ENCODE peak calls at places on chromosomes 4 and X, in seven cellular contexts. I, G, U, Y, B, S and L are unnamed samples. For H3K4me1, the result is how much of the 10 kb centered on the place peaks cover.

GRCh38 chr4:78372282-78372988 is 179.1 kb upstream of the ANXA3 start:
- DNase-seq in Y (no peak), I (no peak), S (no peak), G (no peak), B (no peak), U (no peak), L (no peak)

GRCh38 chr4:146511381-146511780 is 10.4 kb downstream of the SLC10A7 start:
- DNase-seq in G (no peak), S (no peak), Y (no peak), B (no peak), U (no peak), I (no peak), L (no peak)

GRCh38 chrX:57925806-57926205 is 15.5 kb upstream of the ZXDA start:
- DNase-seq in Y (no peak), G (no peak), U (no peak), B (no peak), S (no peak), I (no peak), L (no peak)

GRCh38 chr4:116358633-116359222 is 726.6 kb downstream of the TRAM1L1 start:
- DNase-seq in Y (no peak), G (peak), S (no peak), U (peak), B (peak), I (no peak), L (peak)

GRCh38 chrX:118219866-118220265 is 103.3 kb upstream of the KLHL13 start:
- DNase-seq in I (no peak), Y (no peak), G (no peak), S (no peak), U (no peak), B (no peak), L (no peak)

GRCh38 chr4:155376387-155377268 is at the start of gene MAP9:
- DNase-seq in G (peak), I (peak), B (peak), S (peak), U (peak), Y (peak), L (no peak)

GRCh38 chrX:108437789-108438623 is at the start of gene COL4A6:
- DNase-seq in G (no peak), B (peak), S (no peak), U (peak), Y (no peak), I (no peak), L (peak)

GRCh38 chr4:10983274-10983673 is 298.7 kb upstream of the CLNK start:
- DNase-seq in U (no peak), I (no peak), B (no peak), G (no peak), Y (no peak), S (no peak), L (no peak)

GRCh38 chrX:10756365-10756915 is 136.1 kb upstream of the MID1 start:
- DNase-seq in B (peak), U (peak), I (no peak), G (no peak), S (no peak), Y (no peak), L (peak)

GRCh38 chr4:152571296-152571695 is 35.4 kb upstream of the FBXW7 start:
- DNase-seq in S (no peak), I (no peak), B (no peak), G (no peak), Y (no peak), U (no peak), L (no peak)

GRCh38 chrX:101117701-101118100 is 19.7 kb downstream of the CENPI start:
- DNase-seq in I (no peak), G (no peak), B (no peak), U (no peak), S (no peak), Y (no peak), L (no peak)

GRCh38 chr4:147368948-147369347 is 111.9 kb upstream of the EDNRA start:
- DNase-seq in S (no peak), Y (no peak), G (no peak), I (no peak), B (no peak), U (no peak), L (no peak)

GRCh38 chrX:20432048-20432447 is 165.3 kb upstream of the RPS6KA3 start:
- DNase-seq in U (peak), Y (no peak), S (no peak), I (no peak), B (no peak), G (no peak), L (no peak)

GRCh38 chr4:26229974-26230373 is 90.8 kb upstream of the RBPJ start:
- DNase-seq in G (no peak), B (no peak), I (no peak), S (no peak), Y (no peak), U (no peak), L (no peak)

GRCh38 chr4:71520850-71521249 is 182.0 kb downstream of the SLC4A4 start:
- DNase-seq in U (no peak), Y (no peak), S (no peak), B (no peak), G (no peak), I (no peak), L (no peak)

GRCh38 chrX:132114607-132115006 is 13.2 kb downstream of the FRMD7 start:
- DNase-seq in G (no peak), Y (no peak), B (no peak), U (no peak), I (no peak), S (no peak), L (no peak)

GRCh38 chr4:1215347-1216075 is 33.4 kb downstream of the CTBP1 start:
- DNase-seq in Y (no peak), I (no peak), B (no peak), G (peak), U (no peak), S (no peak), L (no peak)
- H3K4me1 ChIP-seq in Y (under half), I (under half), B (under half), G (under half), U (under half), S (half or more), L (under half)

DNA sequence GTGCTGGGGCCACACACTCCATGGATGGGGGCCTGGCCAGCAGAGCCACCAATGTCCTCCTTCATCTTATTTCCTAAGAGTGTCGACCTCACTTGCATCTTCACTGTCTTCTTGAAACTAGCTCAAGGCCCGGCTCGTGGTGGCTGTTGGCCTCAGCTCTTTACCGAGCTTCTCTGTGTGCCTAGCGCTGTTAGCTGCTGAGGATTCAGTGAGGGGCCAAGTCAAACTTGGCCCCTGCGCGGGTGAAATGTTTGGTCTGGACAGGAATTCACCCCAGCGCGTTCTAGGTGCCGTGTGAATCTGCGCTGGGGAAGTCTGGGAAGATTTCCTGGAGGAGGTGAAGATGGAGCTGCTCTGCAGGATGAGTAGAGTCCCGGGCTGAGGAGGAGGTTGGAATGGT is 8.5 kb downstream of the SORCS2 start:
- DNase-seq in Y (no peak), U (no peak), I (no peak), G (no peak), B (no peak), S (no peak), L (peak)
- H3K4me1 ChIP-seq in Y (under half), U (under half), I (under half), G (under half), B (under half), S (under half), L (under half)

GRCh38 chr4:184344899-184345572 is 127.4 kb upstream of the ENPP6 start:
- DNase-seq in G (no peak), Y (peak), I (no peak), B (no peak), S (no peak), U (no peak), L (no peak)

GRCh38 chr4:184345573-184345922 is 127.9 kb upstream of the ENPP6 start:
- DNase-seq in Y (peak), G (no peak), B (no peak), I (no peak), U (no peak), S (peak), L (no peak)

GRCh38 chr4:184348311-184349233 is 125.8 kb downstream of the IRF2 start:
- DNase-seq in Y (no peak), B (no peak), I (no peak), U (peak), G (peak), S (no peak), L (peak)

GRCh38 chr4:184349283-184350039 is 124.9 kb downstream of the IRF2 start:
- DNase-seq in Y (no peak), B (no peak), I (no peak), G (peak), U (no peak), S (no peak), L (no peak)

DNA sequence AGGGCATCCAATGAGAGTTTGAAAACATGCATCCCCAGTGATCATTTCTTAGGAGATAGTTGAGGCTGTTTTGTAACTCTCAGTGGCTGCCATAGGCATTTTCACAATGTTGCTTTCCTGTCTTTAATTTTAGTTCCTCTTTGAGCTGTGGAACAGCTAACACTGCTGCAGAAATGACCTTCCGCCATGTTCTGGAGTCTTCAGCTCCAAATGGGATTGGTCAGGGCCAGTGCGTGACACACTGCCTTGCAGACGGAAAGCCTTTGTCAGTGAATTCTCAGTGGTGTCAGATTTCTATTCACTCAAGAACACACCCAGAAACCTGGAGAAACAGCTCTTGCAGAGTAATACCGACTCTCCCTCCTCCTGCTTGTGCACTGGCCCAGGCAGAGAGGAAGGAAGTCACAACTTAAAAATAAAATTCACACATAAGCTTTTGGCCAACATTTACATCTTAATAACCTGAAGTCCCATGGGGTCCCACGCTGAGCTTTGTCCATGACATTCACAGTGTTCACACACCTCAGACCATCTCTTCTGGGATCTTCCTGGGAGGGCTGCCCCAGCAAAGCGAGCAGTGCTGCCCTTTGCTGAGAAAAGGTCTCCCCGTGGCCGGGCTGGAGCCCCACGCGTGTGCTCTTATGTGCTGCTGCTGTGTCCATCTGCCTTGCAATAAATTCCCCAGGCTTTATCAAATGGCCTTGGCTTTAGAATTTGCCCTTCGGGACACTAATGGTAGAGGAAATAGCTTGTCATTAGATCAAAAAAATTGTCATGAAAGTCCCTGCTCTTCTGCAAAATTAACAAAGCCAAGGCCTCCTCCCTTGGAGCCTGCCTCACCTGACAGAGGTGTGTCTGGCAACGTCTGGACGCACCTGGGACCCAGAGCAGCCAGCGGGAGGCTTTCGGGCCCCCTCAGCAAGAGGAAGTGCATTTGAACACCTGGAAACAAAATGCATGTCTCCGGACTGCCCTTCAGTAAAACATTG is 126.8 kb downstream of the IRF2 start:
- DNase-seq in U (peak), S (peak), G (peak), I (no peak), Y (peak), B (peak), L (peak)
- H3K4me1 ChIP-seq in U (under half), S (half or more), G (under half), I (under half), Y (half or more), B (under half), L (under half)

DNA sequence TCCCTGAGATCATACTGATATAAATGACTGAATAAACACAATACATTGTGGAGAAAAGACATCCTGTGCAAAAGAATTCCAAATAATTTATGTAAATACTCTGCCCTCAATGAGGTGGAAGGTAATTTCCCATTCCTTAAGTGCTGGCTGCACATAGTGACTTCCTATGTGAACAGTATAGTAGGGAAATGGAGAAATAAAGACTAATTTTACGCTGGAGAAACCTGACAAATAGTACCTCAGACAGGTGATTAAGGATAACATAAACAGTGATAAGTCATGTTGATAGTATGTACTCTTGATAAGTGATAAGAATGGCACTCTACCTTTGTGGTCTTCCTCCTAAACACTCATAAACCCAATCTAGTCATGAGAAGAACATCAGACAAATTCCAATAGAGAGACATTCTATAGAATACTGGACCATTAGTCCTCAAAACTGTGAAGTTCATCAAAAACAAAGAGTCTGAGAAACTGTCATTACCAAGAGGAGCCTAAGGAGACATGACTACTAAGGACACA is 274.0 kb downstream of the CHIC1 start:
- DNase-seq in U (no peak), G (no peak), B (no peak), S (no peak), Y (no peak), I (no peak), L (no peak)
- H3K4me1 ChIP-seq in U (under half), G (under half), B (under half), S (under half), Y (under half), I (under half), L (under half)

GRCh38 chr4:98484031-98484430 is 174.4 kb downstream of the TSPAN5 start:
- DNase-seq in B (peak), U (peak), I (no peak), G (no peak), S (no peak), Y (no peak), L (no peak)

GRCh38 chr4:98482503-98482846 is 175.9 kb downstream of the TSPAN5 start:
- DNase-seq in I (no peak), B (no peak), S (no peak), U (no peak), Y (no peak), G (no peak), L (no peak)

GRCh38 chr4:98480535-98480934 is 177.9 kb downstream of the TSPAN5 start:
- DNase-seq in B (no peak), I (no peak), U (no peak), G (no peak), Y (no peak), S (no peak), L (no peak)

GRCh38 chr4:98481167-98481566 is 177.2 kb downstream of the TSPAN5 start:
- DNase-seq in U (no peak), B (no peak), G (no peak), I (no peak), Y (no peak), S (no peak), L (no peak)

DNA sequence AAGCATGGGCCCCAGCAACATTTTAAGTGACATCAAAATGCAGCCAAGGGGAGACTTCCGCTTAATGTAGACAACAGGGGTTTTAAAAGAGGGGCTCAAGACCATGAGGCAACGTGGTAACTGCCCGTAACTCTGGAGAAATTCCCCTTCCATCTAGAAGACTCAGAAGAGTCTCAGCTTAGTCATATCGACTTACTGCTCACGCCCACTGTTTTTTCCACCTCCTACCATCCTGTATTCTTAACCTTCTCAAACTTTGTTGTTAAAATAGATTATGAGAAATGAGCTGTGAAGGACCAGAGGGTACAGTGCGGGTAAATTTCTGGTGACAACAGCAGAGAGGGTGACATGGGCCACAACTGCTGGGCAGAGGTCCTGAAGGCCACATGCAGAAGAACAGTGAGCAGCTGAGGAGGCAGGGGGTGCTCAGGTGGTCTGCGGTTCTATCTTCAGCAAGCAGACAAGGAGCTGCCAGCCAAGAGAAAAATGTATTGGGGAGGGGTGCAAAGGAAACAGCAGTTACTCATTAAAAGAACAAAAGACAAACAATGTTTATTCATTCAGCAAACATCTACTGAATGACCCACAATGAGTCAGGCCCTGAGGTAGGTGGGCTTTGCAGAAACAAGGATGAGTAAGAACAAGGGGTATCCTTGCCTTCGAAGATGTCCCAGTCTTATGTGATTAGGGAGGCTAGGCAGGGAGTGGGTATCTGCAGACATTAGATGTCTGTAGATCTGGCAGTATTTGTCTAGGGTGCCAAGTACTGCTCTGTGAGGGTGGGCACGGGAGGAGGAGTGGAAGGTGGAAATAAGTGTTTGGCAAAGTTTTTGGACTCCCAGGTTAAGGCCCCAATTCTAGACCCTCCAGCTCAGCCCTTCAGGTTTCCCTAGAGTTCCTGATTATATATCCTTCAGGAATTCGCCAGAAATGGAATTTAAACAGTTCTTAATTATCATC is 175.3 kb downstream of the TSPAN5 start:
- DNase-seq in B (peak), U (peak), S (no peak), I (no peak), G (no peak), Y (no peak), L (no peak)
- H3K4me1 ChIP-seq in B (under half), U (under half), S (under half), I (under half), G (under half), Y (under half), L (under half)

GRCh38 chr4:8351931-8352367 is 82.4 kb downstream of the HTRA3 start:
- DNase-seq in B (no peak), I (no peak), Y (peak), G (peak), S (no peak), U (peak), L (no peak)

GRCh38 chr4:8350841-8351461 is 81.4 kb downstream of the HTRA3 start:
- DNase-seq in U (no peak), B (no peak), I (no peak), Y (peak), S (no peak), G (peak), L (peak)

GRCh38 chr4:8352368-8353157 is 83.0 kb downstream of the HTRA3 start:
- DNase-seq in S (no peak), I (no peak), U (no peak), Y (no peak), B (no peak), G (no peak), L (no peak)

GRCh38 chr4:8349664-8350225 is 80.2 kb downstream of the HTRA3 start:
- DNase-seq in U (no peak), S (no peak), B (no peak), G (peak), I (no peak), Y (no peak), L (peak)

GRCh38 chr4:8350326-8350725 is 80.8 kb downstream of the HTRA3 start:
- DNase-seq in U (no peak), Y (no peak), B (no peak), S (no peak), G (peak), I (no peak), L (peak)
- H3K4me1 ChIP-seq in U (under half), Y (under half), B (under half), S (under half), G (under half), I (under half), L (under half)

GRCh38 chr4:156950950-156951349 is 20.6 kb downstream of the PDGFC start:
- DNase-seq in G (no peak), Y (no peak), I (no peak), S (no peak), U (no peak), B (no peak), L (no peak)

GRCh38 chr4:156949373-156949814 is 22.2 kb downstream of the PDGFC start:
- DNase-seq in U (peak), G (no peak), Y (no peak), B (peak), S (no peak), I (no peak), L (peak)

GRCh38 chr4:156948738-156949137 is 22.9 kb downstream of the PDGFC start:
- DNase-seq in G (no peak), S (no peak), Y (no peak), U (no peak), B (peak), I (no peak), L (no peak)

GRCh38 chr4:156948133-156948532 is 23.5 kb downstream of the PDGFC start:
- DNase-seq in Y (no peak), B (peak), G (no peak), S (no peak), I (no peak), U (no peak), L (no peak)

DNA sequence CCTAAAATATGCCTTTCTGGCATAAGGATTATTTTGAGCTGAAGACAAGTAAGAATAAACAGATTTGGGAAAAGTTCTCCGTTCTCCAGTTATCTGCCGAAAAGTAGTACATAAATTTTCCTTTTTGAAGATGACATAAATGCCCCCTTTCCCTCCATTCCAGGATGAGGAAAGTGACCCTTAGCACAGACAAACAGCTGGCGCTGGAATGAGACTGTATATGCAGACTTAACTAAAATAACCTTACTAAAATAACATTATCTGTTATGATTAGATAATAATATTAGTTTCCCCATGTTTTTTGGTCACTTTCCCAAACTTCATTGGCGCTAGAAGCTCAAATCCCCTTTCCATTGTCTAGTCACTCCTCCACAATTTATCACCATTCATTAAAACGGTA is 21.5 kb downstream of the PDGFC start:
- DNase-seq in S (no peak), G (no peak), U (no peak), Y (no peak), B (peak), I (no peak), L (no peak)
- H3K4me1 ChIP-seq in S (half or more), G (under half), U (half or more), Y (half or more), B (half or more), I (under half), L (under half)

DNA sequence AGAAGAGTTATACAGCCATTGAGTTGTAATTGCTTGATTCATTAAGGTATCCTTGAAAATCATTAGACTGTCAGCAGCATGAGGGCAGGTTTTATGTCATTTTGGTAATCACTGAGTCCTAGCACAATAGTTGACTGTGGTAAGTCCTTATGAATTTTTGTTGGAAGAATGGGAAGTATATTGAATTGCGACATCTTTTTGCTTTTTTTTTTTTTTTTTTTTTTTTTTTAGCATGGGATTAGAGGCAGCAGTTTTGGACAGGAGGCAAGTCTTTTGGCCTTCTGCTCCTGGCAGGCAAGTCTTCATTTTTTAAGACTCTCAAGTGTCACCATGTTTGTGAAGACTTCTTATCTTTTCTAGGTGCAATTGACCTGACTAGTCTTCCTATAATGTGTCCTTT is 29.7 kb downstream of the PRRG1 start:
- DNase-seq in U (no peak), I (no peak), Y (no peak), B (no peak), S (no peak), G (no peak), L (no peak)
- H3K4me1 ChIP-seq in U (under half), I (under half), Y (under half), B (under half), S (under half), G (under half), L (under half)